ENCODE peak calls at places on chromosomes 4 and X, in ten cellular contexts. L is M059J, C is left lung, M is bronchial epithelial cell, G is NCI-H446 treated with DMSO at 0.1 percent for 48 hours, J is tibial artery, Z is neural crest cell, Q is A549, B is memory B cell, N is nephron progenitor cell. F is an unnamed sample.

GRCh38 chr4:53601251-53601764 is 10.0 kb upstream of the LNX1 start:
- DNase-seq in Q (peak; percentile 18), B (no peak), C (no peak), N (peak; percentile 14), G (peak; percentile 46), L (no peak), Z (peak; percentile 9), M (no peak), J (no peak), F (no peak)

GRCh38 chr4:560731-561211 is 15.3 kb downstream of the TMEM271 start:
- DNase-seq in N (no peak), M (no peak), B (no peak), G (no peak), Z (no peak), C (no peak), J (no peak), Q (no peak), L (no peak), F (no peak)

GRCh38 chr4:27398911-27399310 is 538.3 kb downstream of the STIM2 start:
- DNase-seq in N (no peak), M (peak; percentile 21), B (no peak), C (no peak), L (no peak), G (no peak), J (no peak), Z (no peak), Q (no peak), F (no peak)

GRCh38 chrX:72128881-72129280 is 2.8 kb downstream of the RTL5 start:
- DNase-seq in M (no peak), Q (peak; percentile 47), N (no peak), Z (peak; percentile 15), G (no peak), L (peak; percentile 34), J (no peak), C (no peak), B (no peak), F (no peak)

GRCh38 chr4:139734875-139735380 is 69.3 kb downstream of the MGST2 start:
- DNase-seq in J (peak; percentile 84), N (peak; percentile 95), L (peak; percentile 69), C (peak; percentile 89), B (peak; percentile 54), Q (no peak), G (peak; percentile 97), Z (peak; percentile 89), M (peak; percentile 48), F (peak; percentile 73)

GRCh38 chrX:1358793-1359476 is 22.4 kb downstream of the IL3RA start:
- DNase-seq in L (no peak), Q (no peak), Z (no peak), J (no peak), M (no peak), C (no peak), B (no peak), N (no peak), G (no peak), F (no peak)

GRCh38 chr4:123547167-123547817 is 150.7 kb downstream of the SPRY1 start:
- DNase-seq in G (no peak), N (peak; percentile 67), Q (no peak), L (no peak), J (no peak), M (peak; percentile 77), B (no peak), Z (no peak), C (peak; percentile 84), F (no peak)

GRCh38 chr4:113945906-113946305 is 33.5 kb downstream of the ARSJ start:
- DNase-seq in J (no peak), Q (no peak), G (no peak), B (no peak), M (no peak), C (no peak), L (peak; percentile 70), Z (no peak), N (no peak), F (no peak)

GRCh38 chr4:3401436-3402171 is 40.2 kb upstream of the HGFAC start:
- DNase-seq in C (no peak), L (no peak), M (no peak), J (no peak), G (no peak), B (no peak), N (no peak), Q (no peak), Z (no peak), F (no peak)

GRCh38 chrX:133994576-133994975 is 9.2 kb upstream of the GPC3 start:
- DNase-seq in L (no peak), B (no peak), G (no peak), N (no peak), M (no peak), Z (no peak), J (no peak), Q (no peak), C (no peak), F (no peak)

GRCh38 chr4:10273030-10273429 is 156.4 kb upstream of the WDR1 start:
- DNase-seq in Z (no peak), J (no peak), L (peak; percentile 54), G (no peak), Q (no peak), B (no peak), M (peak; percentile 66), N (no peak), C (no peak), F (no peak)

GRCh38 chr4:185833055-185833598 is 21.1 kb upstream of the SORBS2 start:
- DNase-seq in G (no peak), C (no peak), N (no peak), Z (no peak), L (peak; percentile 43), M (no peak), Q (peak; percentile 28), J (no peak), B (no peak), F (no peak)

GRCh38 chr4:7952615-7953014 is 13.0 kb upstream of the AFAP1 start:
- DNase-seq in G (no peak), B (no peak), Q (no peak), N (no peak), Z (no peak), J (no peak), L (no peak), C (no peak), M (no peak), F (no peak)

GRCh38 chr4:104015680-104016079 is 295.9 kb upstream of the TACR3 start:
- DNase-seq in G (peak; percentile 25), C (no peak), J (no peak), Q (peak; percentile 14), B (no peak), N (no peak), L (no peak), Z (no peak), M (peak; percentile 26), F (no peak)

GRCh38 chr4:100876546-100876945 is 358.7 kb upstream of the EMCN start:
- DNase-seq in G (no peak), N (no peak), C (no peak), J (no peak), Q (no peak), Z (no peak), B (no peak), M (peak; percentile 69), L (no peak), F (no peak)

GRCh38 chrX:153884136-153885076 is 1.6 kb downstream of the L1CAM start:
- DNase-seq in G (no peak), N (no peak), Q (peak; percentile 59), J (no peak), B (no peak), Z (no peak), C (no peak), M (peak; percentile 9), L (peak; percentile 61), F (no peak)

GRCh38 chr4:110849461-110849860 is 226.6 kb upstream of the PITX2 start:
- DNase-seq in B (no peak), M (no peak), N (no peak), C (no peak), L (peak; percentile 15), Z (no peak), Q (no peak), G (no peak), J (no peak), F (no peak)

GRCh38 chr4:5524900-5525299 is 183.5 kb downstream of the EVC2 start:
- DNase-seq in Z (no peak), C (no peak), N (peak; percentile 15), B (no peak), J (no peak), M (no peak), Q (no peak), G (no peak), L (peak; percentile 89), F (no peak)

GRCh38 chrX:43974736-43975135 is 1.5 kb upstream of the NDP start:
- DNase-seq in J (no peak), B (no peak), N (no peak), Q (no peak), M (no peak), C (no peak), Z (no peak), L (no peak), G (no peak), F (no peak)

GRCh38 chr4:41541697-41542096 is 3.7 kb downstream of the LIMCH1 start:
- DNase-seq in J (peak; percentile 56), Z (no peak), C (no peak), B (no peak), N (no peak), Q (no peak), G (peak; percentile 65), L (no peak), M (no peak), F (no peak)

GRCh38 chr4:133152330-133152791 is 3.3 kb downstream of the PCDH10 start:
- DNase-seq in Q (no peak), B (no peak), G (no peak), L (no peak), C (no peak), J (no peak), M (no peak), N (peak; percentile 28), Z (peak; percentile 4), F (no peak)

GRCh38 chr4:118869808-118870342 is 18.8 kb upstream of the SYNPO2 start:
- DNase-seq in L (peak; percentile 37), Z (no peak), N (no peak), C (no peak), M (peak; percentile 41), B (no peak), J (no peak), Q (no peak), G (no peak), F (no peak)

GRCh38 chr4:30617836-30618235 is 102.3 kb upstream of the PCDH7 start:
- DNase-seq in Z (no peak), B (no peak), G (no peak), C (no peak), M (peak; percentile 58), Q (no peak), L (no peak), N (no peak), J (no peak), F (no peak)

GRCh38 chr4:6235901-6236625 is 33.6 kb upstream of the WFS1 start:
- DNase-seq in G (no peak), B (no peak), C (no peak), Z (no peak), L (no peak), Q (no peak), J (no peak), N (no peak), M (no peak), F (no peak)

GRCh38 chr4:139685180-139685579 is 19.6 kb downstream of the MGST2 start:
- DNase-seq in Q (no peak), Z (no peak), G (no peak), J (no peak), C (no peak), N (no peak), M (no peak), B (no peak), L (no peak), F (no peak)

GRCh38 chr4:37666625-37667071 is 19.5 kb downstream of the RELL1 start:
- DNase-seq in L (peak; percentile 96), J (peak; percentile 67), G (no peak), Z (no peak), M (peak; percentile 98), B (no peak), N (no peak), Q (peak; percentile 87), C (peak; percentile 60), F (no peak)